ENCODE peak calls at places on chromosomes 16 and 17, in five cellular contexts. F is neural progenitor cell, S is OCI-LY7, H is tibial artery, B is coronary artery. U is an unnamed sample.

GRCh38 chr17:57726838-57727237 is 18.3 kb downstream of the CCDC182 start:
- DNase-seq in F (no peak), S (no peak), H (no peak), B (no peak), U (no peak)

GRCh38 chr16:56919099-56919800 is 12.7 kb upstream of the HERPUD1 start:
- DNase-seq in F (no peak), S (no peak), H (peak; percentile 49), B (no peak), U (no peak)

GRCh38 chr17:56917559-56918296 is 3.9 kb upstream of the TRIM25 start:
- DNase-seq in F (no peak), S (no peak), H (no peak), B (no peak), U (no peak)

GRCh38 chr17:82194765-82195164 is 17.9 kb downstream of the CCDC57 start:
- DNase-seq in F (no peak), S (no peak), H (no peak), B (no peak), U (no peak)

GRCh38 chr17:17204635-17205231 is 1.4 kb downstream of the PLD6 start:
- DNase-seq in F (no peak), S (no peak), H (no peak), B (no peak), U (no peak)

GRCh38 chr17:28661635-28662526 is at the start of the genes SDF2 and SUPT6H:
- DNase-seq in F (peak; percentile 96), S (peak; percentile 90), H (peak; percentile 93), B (peak; percentile 92), U (peak; percentile 90)

GRCh38 chr17:13492351-13493122 is 109.2 kb downstream of the HS3ST3A1 start:
- DNase-seq in F (no peak), S (no peak), H (no peak), B (no peak), U (no peak)

GRCh38 chr17:43467981-43468541 is 15.7 kb upstream of the DHX8 start:
- DNase-seq in F (peak; percentile 16), S (no peak), H (no peak), B (no peak), U (no peak)

GRCh38 chr17:19250421-19251141 is 13.4 kb downstream of the EPN2 start:
- DNase-seq in F (no peak), S (no peak), H (peak; percentile 87), B (no peak), U (no peak)

GRCh38 chr17:58172369-58173071 is 5.7 kb downstream of the OR4D2 start:
- DNase-seq in F (peak; percentile 64), S (peak; percentile 49), H (no peak), B (no peak), U (no peak)

GRCh38 chr17:77618173-77618572 is 340.3 kb upstream of the TNRC6C start:
- DNase-seq in F (no peak), S (no peak), H (peak; percentile 29), B (no peak), U (no peak)

GRCh38 chr16:5852151-5852550 is 754.6 kb upstream of the EEF2KMT start:
- DNase-seq in F (no peak), S (no peak), H (no peak), B (no peak), U (no peak)

GRCh38 chr16:977096-977701 is 4.4 kb upstream of the SOX8 start:
- DNase-seq in F (no peak), S (no peak), H (peak; percentile 85), B (no peak), U (no peak)

GRCh38 chr17:28509784-28510183 is 3.6 kb downstream of the FOXN1 start:
- DNase-seq in F (no peak), S (no peak), H (no peak), B (no peak), U (no peak)

GRCh38 chr17:32928527-32929287 is 754 bp downstream of the TMEM98 start:
- DNase-seq in F (no peak), S (no peak), H (no peak), B (no peak), U (no peak)

GRCh38 chr17:61511480-61512182 is 59.4 kb downstream of the TBX4 start:
- DNase-seq in F (no peak), S (no peak), H (no peak), B (no peak), U (no peak)

GRCh38 chr17:36657763-36658490 is 56.5 kb downstream of the MRM1 start:
- DNase-seq in F (peak; percentile 76), S (no peak), H (no peak), B (no peak), U (no peak)

DNA sequence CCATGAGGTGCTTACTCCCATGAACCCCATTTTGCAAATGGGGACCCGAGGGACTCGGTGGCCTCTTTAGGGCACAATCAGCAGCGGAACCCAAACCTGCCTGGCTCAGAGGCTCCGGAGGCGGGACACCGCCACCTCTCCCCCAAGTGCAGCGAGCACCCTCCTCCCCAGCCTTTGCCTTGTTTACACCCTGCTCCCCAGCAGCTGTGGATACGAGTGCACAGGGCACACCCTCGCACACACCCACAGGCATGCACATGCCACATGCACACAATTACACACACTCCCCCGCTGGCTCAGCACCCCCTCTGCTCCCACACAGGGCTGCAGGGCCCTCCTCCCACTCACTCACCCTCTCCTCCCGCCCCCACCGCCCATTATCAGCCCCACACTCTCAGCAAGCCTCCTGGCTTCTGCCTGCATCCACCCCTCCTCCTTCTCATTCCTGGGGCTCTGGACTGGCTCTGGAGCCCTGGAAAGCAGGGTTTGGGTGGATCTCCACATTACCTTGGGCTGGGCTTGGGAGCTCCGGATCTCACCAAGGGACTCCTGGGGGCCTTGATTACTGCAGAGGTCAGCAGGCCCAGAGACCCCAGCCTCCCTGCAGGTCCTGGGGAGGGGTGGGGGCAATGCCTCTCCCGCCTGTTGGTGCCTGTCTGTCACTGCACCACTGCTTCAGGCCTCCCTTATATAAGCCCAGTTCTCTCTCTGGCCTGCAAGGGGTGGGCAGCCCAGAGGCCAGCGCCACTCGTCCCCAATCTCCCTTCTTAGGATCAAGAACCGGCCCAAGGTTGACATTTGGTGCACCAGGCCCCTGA is 6.4 kb downstream of the PDK2 start:
- DNase-seq in F (peak; percentile 40), S (no peak), H (no peak), B (no peak), U (no peak)
- TF ChIP-seq CTCF in F (peak; percentile 11), S (no peak), H (no peak), B (no peak), U (no peak)

GRCh38 chr16:8768701-8769100 is 28.7 kb downstream of the TMEM186 start:
- DNase-seq in F (peak; percentile 81), S (no peak), H (no peak), B (no peak), U (no peak)
- TF ChIP-seq CTCF in F (no peak), S (no peak), H (no peak), B (no peak), U (no peak)

GRCh38 chr16:81779540-81780320 is 639 bp downstream of the PLCG2 start:
- DNase-seq in F (peak; percentile 33), S (no peak), H (no peak), B (no peak), U (peak; percentile 62)

GRCh38 chr16:81775570-81775969 is 3.5 kb upstream of the PLCG2 start:
- DNase-seq in F (no peak), S (no peak), H (no peak), B (no peak), U (no peak)

GRCh38 chr16:81780350-81780749 is 1.3 kb downstream of the PLCG2 start:
- DNase-seq in F (no peak), S (peak; percentile 53), H (no peak), B (no peak), U (no peak)

GRCh38 chr16:81778231-81778630 is 860 bp upstream of the PLCG2 start:
- DNase-seq in F (no peak), S (peak; percentile 60), H (no peak), B (no peak), U (no peak)

DNA sequence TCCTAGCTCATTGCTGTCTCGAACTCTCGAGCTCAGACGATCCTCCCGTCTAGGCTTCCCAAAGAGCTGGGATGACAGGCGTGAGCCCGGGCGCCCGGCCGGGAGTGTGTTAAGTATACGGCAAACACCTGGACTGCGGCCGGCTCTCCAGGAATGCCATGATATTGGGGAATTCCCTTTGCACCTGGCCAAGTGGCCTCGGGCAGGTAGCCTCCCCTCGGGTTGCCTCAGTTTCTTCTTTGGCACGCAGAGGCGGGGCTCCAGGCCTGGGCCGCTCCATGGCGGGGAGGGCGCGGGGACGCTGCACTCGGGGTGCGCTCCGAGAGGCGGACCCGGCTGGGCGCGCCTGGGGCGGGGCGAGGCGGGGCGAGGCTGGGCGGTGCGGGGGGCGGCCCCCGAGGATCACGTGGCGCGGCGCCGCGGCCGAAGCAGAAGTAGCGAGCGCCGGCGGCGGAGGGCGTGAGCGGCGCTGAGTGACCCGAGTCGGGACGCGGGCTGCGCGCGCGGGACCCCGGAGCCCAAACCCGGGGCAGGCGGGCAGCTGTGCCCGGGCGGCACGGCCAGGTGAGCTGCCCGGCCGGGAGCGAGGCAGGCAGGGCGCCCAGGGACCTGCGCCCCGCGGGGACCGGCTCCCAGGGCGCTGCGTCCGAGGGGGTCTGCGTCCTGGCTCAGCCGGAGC is at the start of gene PLCG2:
- DNase-seq in F (peak; percentile 90), S (peak; percentile 85), H (peak; percentile 69), B (no peak), U (peak; percentile 74)
- TF ChIP-seq CTCF in F (no peak), S (no peak), H (no peak), B (no peak), U (no peak)

GRCh38 chr17:74032222-74032621 is 171.3 kb upstream of the RPL38 start:
- DNase-seq in F (no peak), S (no peak), H (no peak), B (no peak), U (no peak)
- TF ChIP-seq CTCF in F (no peak), S (no peak), H (no peak), B (no peak), U (no peak)

GRCh38 chr17:5488752-5489151 is 2.4 kb downstream of the MIS12 start:
- DNase-seq in F (no peak), S (no peak), H (no peak), B (no peak), U (no peak)
- TF ChIP-seq CTCF in F (no peak), S (no peak), H (no peak), B (no peak), U (no peak)

GRCh38 chr16:67910162-67910561 is 17.1 kb downstream of the PSKH1 start:
- DNase-seq in F (no peak), S (peak; percentile 50), H (no peak), B (no peak), U (no peak)

GRCh38 chr16:67901734-67902133 is 8.7 kb downstream of the PSKH1 start:
- DNase-seq in F (no peak), S (no peak), H (no peak), B (no peak), U (no peak)

GRCh38 chr16:67902831-67903230 is 9.8 kb downstream of the PSKH1 start:
- DNase-seq in F (no peak), S (no peak), H (no peak), B (no peak), U (no peak)

GRCh38 chr16:67909056-67909742 is 16.1 kb downstream of the PSKH1 start:
- DNase-seq in F (no peak), S (no peak), H (no peak), B (no peak), U (no peak)

DNA sequence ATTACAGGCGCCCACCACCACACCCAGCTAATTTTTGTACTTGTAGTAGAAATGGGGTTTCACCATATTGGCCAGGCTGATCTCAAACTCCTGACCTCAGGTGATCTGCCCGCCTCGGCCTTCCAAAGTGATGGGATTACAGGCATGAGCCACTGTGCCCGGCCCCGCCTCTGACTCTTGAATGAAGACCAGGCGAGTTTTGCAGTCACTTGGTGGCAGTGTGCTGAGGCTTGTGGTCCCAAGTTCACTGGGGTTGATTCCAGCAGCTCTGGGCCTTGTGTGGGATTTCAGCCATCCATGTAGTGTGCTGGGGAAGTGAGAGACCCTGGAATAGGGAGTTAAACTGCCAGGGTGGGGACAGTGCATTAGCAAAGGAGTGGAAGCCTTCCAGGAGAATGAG is 14.3 kb downstream of the PSKH1 start:
- DNase-seq in F (no peak), S (no peak), H (no peak), B (no peak), U (no peak)
- TF ChIP-seq CTCF in F (no peak), S (no peak), H (no peak), B (no peak), U (no peak)